ENCODE peak calls at places on chromosome X, in seven cellular contexts. One of them, this sample, is unnamed.

GRCh38 chrX:111519215-111519614 is 7.8 kb downstream of the SERTM2 start:
- DNase-seq in H1: no peak
- DNase-seq in K562: no peak
- DNase-seq in GM12878: no peak
- DNase-seq in HCT116: no peak
- DNase-seq in HepG2: no peak
- DNase-seq in SK-N-SH: peak
- DNase-seq in this sample: peak

GRCh38 chrX:47743504-47743903 is 84.5 kb upstream of the UXT start:
- DNase-seq in SK-N-SH: no peak
- DNase-seq in H1: no peak
- DNase-seq in HepG2: no peak
- DNase-seq in K562: no peak
- DNase-seq in GM12878: no peak
- DNase-seq in HCT116: no peak
- DNase-seq in this sample: no peak

GRCh38 chrX:115564243-115564642 is 3.3 kb downstream of the PLS3 start:
- DNase-seq in HCT116: no peak
- DNase-seq in GM12878: no peak
- DNase-seq in SK-N-SH: no peak
- DNase-seq in K562: no peak
- DNase-seq in HepG2: peak
- DNase-seq in H1: no peak
- DNase-seq in this sample: no peak

GRCh38 chrX:22467571-22467970 is 194.9 kb downstream of the CBLL2 start:
- DNase-seq in H1: no peak
- DNase-seq in GM12878: no peak
- DNase-seq in K562: no peak
- DNase-seq in SK-N-SH: no peak
- DNase-seq in HCT116: no peak
- DNase-seq in HepG2: no peak
- DNase-seq in this sample: no peak

GRCh38 chrX:10415704-10416001 is 204.7 kb downstream of the MID1 start:
- DNase-seq in H1: no peak
- DNase-seq in SK-N-SH: no peak
- DNase-seq in GM12878: no peak
- DNase-seq in K562: no peak
- DNase-seq in HepG2: no peak
- DNase-seq in HCT116: no peak
- DNase-seq in this sample: no peak

GRCh38 chrX:630922-631496 is 418 bp downstream of the SHOX start:
- DNase-seq in K562: no peak
- DNase-seq in H1: no peak
- DNase-seq in HepG2: no peak
- DNase-seq in SK-N-SH: no peak
- DNase-seq in GM12878: no peak
- DNase-seq in HCT116: no peak
- DNase-seq in this sample: no peak

GRCh38 chrX:48045410-48046311 is 25.8 kb downstream of the ZNF630 start:
- DNase-seq in HepG2: peak
- DNase-seq in H1: no peak
- DNase-seq in HCT116: peak
- DNase-seq in SK-N-SH: no peak
- DNase-seq in GM12878: no peak
- DNase-seq in K562: no peak
- DNase-seq in this sample: no peak

GRCh38 chrX:57918750-57919436 is 8.6 kb upstream of the ZXDA start:
- DNase-seq in GM12878: no peak
- DNase-seq in SK-N-SH: peak
- DNase-seq in HCT116: peak
- DNase-seq in HepG2: peak
- DNase-seq in K562: peak
- DNase-seq in H1: no peak
- DNase-seq in this sample: no peak

GRCh38 chrX:13119386-13119785 is 75.0 kb upstream of the FAM9C start:
- DNase-seq in HCT116: no peak
- DNase-seq in SK-N-SH: no peak
- DNase-seq in HepG2: no peak
- DNase-seq in GM12878: no peak
- DNase-seq in K562: no peak
- DNase-seq in H1: no peak
- DNase-seq in this sample: no peak

GRCh38 chrX:102063445-102064074 is 61.9 kb upstream of the TCEAL2 start:
- DNase-seq in H1: no peak
- DNase-seq in HCT116: no peak
- DNase-seq in HepG2: no peak
- DNase-seq in K562: peak
- DNase-seq in SK-N-SH: no peak
- DNase-seq in GM12878: no peak
- DNase-seq in this sample: no peak

GRCh38 chrX:11214346-11215190 is 78.6 kb upstream of the AMELX start:
- DNase-seq in GM12878: no peak
- DNase-seq in HCT116: no peak
- DNase-seq in H1: no peak
- DNase-seq in K562: no peak
- DNase-seq in SK-N-SH: peak
- DNase-seq in HepG2: no peak
- DNase-seq in this sample: no peak

GRCh38 chrX:153588021-153588781 is 10.7 kb downstream of the CCNQ start:
- DNase-seq in K562: no peak
- DNase-seq in HCT116: no peak
- DNase-seq in HepG2: no peak
- DNase-seq in SK-N-SH: no peak
- DNase-seq in GM12878: no peak
- DNase-seq in H1: no peak
- DNase-seq in this sample: no peak

GRCh38 chrX:110000000-110000399 is 2.9 kb upstream of the TMEM164 start:
- DNase-seq in H1: no peak
- DNase-seq in HCT116: no peak
- DNase-seq in HepG2: no peak
- DNase-seq in SK-N-SH: no peak
- DNase-seq in GM12878: no peak
- DNase-seq in K562: peak
- DNase-seq in this sample: no peak

GRCh38 chrX:110002300-110003166 is at the start of gene TMEM164:
- DNase-seq in GM12878: peak
- DNase-seq in HCT116: peak
- DNase-seq in HepG2: peak
- DNase-seq in SK-N-SH: peak
- DNase-seq in H1: no peak
- DNase-seq in K562: peak
- DNase-seq in this sample: peak

GRCh38 chrX:110000854-110001701 is 1.8 kb upstream of the TMEM164 start:
- DNase-seq in HepG2: no peak
- DNase-seq in GM12878: no peak
- DNase-seq in SK-N-SH: no peak
- DNase-seq in H1: no peak
- DNase-seq in HCT116: no peak
- DNase-seq in K562: peak
- DNase-seq in this sample: no peak

GRCh38 chrX:110003167-110004156 is 548 bp downstream of the TMEM164 start:
- DNase-seq in H1: no peak
- DNase-seq in HepG2: no peak
- DNase-seq in HCT116: no peak
- DNase-seq in GM12878: no peak
- DNase-seq in SK-N-SH: peak
- DNase-seq in K562: peak
- DNase-seq in this sample: no peak

DNA sequence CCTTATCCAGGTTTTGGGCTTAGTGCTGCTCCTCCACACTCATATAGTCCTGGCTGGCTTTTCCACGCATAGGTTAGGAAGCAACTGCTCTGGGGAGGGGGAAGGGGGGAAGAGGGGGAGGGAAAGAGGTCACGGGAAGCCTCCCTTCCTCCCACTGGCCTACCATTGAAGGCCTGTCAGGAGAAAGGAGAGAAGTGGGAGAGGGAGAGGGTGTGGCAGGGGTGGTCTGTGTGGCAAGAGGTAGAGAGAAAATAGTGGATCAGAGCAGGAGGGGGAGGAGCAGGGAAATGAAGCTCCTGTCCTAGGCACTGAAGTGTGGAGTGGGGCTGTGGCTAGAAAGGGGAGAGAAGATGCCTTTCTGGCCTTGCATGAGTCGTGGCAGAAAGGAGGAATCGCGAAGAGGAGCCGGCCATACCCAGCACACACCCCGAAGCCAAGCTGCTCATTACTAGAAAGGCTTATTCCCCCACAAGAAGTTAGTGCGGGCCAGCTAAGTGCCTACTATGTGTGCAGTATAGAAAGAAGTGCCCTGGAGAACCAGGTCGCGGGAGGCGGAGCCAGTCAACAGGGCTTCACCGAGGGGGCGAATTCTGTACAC is 1.1 kb upstream of the TMEM164 start:
- DNase-seq in GM12878: no peak
- DNase-seq in SK-N-SH: no peak
- DNase-seq in HepG2: no peak
- DNase-seq in H1: no peak
- DNase-seq in HCT116: no peak
- DNase-seq in K562: peak
- DNase-seq in this sample: no peak
- TF ChIP-seq YY1 in GM12878: no peak
- TF ChIP-seq YY1 in SK-N-SH: no peak
- TF ChIP-seq YY1 in HepG2: no peak
- TF ChIP-seq YY1 in H1: no peak
- TF ChIP-seq YY1 in HCT116: no peak
- TF ChIP-seq YY1 in K562: no peak
- TF ChIP-seq YY1 in this sample: no peak

DNA sequence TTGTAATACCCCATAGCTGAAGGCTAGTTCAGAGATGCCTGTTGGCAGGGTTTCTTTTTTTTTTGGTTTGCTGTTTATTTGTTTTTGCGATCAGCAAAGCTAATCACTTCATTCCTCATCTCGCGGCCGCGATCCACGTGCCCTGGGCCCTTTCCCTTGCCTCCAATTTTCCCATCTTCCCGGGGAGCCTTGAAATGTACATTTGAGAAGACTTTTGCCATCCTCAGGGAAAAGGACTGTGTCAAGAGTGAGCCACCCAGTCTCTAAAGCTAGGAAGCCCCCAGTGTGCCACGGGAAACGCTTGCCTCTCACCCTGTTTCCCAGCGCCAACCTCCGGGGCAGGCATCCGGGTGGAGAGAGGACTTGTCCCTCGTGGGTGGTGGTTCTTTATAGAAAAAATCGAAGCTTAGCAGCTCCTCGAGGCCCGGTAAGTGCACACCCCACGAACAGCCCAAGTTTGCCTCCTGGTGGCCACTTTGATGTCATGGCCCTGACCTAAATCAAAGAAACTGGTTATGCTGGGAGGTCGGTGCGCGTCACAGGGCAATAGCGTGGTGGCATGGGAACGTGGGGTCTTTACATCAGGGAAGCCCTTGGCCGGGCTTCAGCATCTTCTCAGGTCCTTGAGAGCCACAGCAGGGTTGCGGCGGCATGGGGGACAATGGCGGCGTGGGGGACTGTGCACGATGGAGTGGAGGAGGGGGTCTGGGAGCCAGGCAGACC is 42.0 kb downstream of the MAP7D3 start:
- DNase-seq in HepG2: no peak
- DNase-seq in SK-N-SH: peak
- DNase-seq in HCT116: no peak
- DNase-seq in H1: no peak
- DNase-seq in K562: peak
- DNase-seq in GM12878: no peak
- DNase-seq in this sample: peak
- H3K9ac ChIP-seq in HepG2: no peak
- H3K9ac ChIP-seq in SK-N-SH: no peak
- H3K9ac ChIP-seq in HCT116: no peak
- H3K9ac ChIP-seq in H1: no peak
- H3K9ac ChIP-seq in K562: no peak
- H3K9ac ChIP-seq in GM12878: no peak
- H3K9ac ChIP-seq in this sample: no peak

DNA sequence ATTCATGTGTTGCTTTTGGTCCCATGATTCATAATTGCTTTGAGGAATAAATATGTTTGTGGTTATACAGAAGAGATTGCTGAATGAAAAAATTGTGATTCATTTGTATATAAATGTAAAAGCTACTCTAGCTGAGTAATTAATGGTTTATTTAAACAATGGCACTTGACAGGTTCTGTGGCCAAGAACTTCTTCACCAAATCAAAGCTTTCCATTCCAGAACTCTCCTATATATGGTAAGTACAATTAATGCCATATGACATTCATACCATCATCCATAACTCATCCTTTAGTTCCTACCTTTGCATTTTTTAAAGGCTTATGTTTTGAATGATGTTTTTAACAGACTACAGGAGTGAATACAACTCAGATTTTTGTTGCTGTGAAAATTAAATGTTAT is 105.8 kb downstream of the REPS2 start:
- DNase-seq in H1: no peak
- DNase-seq in HCT116: no peak
- DNase-seq in K562: no peak
- DNase-seq in HepG2: no peak
- DNase-seq in GM12878: no peak
- DNase-seq in SK-N-SH: no peak
- DNase-seq in this sample: no peak
- TF ChIP-seq YY1 in H1: no peak
- TF ChIP-seq YY1 in HCT116: no peak
- TF ChIP-seq YY1 in K562: no peak
- TF ChIP-seq YY1 in HepG2: no peak
- TF ChIP-seq YY1 in GM12878: no peak
- TF ChIP-seq YY1 in SK-N-SH: no peak
- TF ChIP-seq YY1 in this sample: no peak

GRCh38 chrX:83984961-83985360 is 124.0 kb downstream of the CYLC1 start:
- DNase-seq in H1: no peak
- DNase-seq in SK-N-SH: no peak
- DNase-seq in HCT116: no peak
- DNase-seq in GM12878: no peak
- DNase-seq in K562: no peak
- DNase-seq in HepG2: no peak
- DNase-seq in this sample: no peak
- H3K9ac ChIP-seq in H1: no peak
- H3K9ac ChIP-seq in SK-N-SH: no peak
- H3K9ac ChIP-seq in HCT116: no peak
- H3K9ac ChIP-seq in GM12878: no peak
- H3K9ac ChIP-seq in K562: no peak
- H3K9ac ChIP-seq in HepG2: no peak
- H3K9ac ChIP-seq in this sample: no peak

DNA sequence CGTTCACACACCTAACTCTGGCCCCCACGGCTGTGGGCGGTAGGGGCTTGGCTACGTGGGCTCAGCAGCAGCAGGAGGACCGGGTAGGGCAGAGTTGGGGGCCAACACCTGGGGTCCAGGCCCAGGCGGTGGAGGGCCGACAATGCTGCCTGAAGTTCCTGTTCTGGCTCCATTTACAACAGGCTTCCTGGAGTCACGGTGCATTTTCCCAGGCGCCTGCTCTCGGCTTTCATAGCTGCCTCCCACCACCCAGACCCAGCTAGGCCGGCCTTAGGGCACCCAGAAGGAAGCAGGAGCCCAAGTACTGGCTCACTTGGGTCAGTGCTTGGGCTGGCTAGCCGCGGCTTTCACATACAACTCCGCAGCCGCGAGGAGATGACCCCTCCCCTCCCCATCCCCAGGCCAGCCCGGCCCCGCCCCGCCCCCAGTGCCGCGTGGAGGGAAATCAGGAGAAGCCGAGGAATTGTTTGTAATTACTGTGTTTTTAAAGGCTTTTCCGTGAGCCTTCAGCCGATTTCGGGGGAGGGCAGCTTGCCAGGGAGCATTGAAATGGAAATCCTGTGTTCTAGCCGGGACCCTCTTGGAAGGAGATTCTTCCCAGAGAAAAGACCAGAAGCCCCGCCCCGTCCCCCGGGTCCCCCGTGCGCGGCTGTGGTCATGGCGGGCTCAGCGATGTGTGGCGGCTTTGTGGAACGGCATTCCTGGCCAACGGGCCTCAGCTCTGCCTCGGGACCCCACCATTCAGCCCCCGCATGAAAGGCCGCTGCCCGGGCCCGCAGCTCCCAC is 28.5 kb downstream of the PJA1 start:
- DNase-seq in SK-N-SH: no peak
- DNase-seq in HCT116: no peak
- DNase-seq in K562: no peak
- DNase-seq in HepG2: no peak
- DNase-seq in GM12878: no peak
- DNase-seq in H1: no peak
- DNase-seq in this sample: no peak
- TF ChIP-seq YY1 in SK-N-SH: no peak
- TF ChIP-seq YY1 in HCT116: no peak
- TF ChIP-seq YY1 in K562: no peak
- TF ChIP-seq YY1 in HepG2: no peak
- TF ChIP-seq YY1 in GM12878: no peak
- TF ChIP-seq YY1 in H1: no peak
- TF ChIP-seq YY1 in this sample: no peak